ENCODE peak calls at places on chromosomes 11 and 22, in four cellular contexts. N is stimulated activated CD4-positive, alpha-beta T cell treated with anti-CD3 and anti-CD28 coated beads, Interleukin-1b, Interleukin-23, amount 100 ng/mL, for 24 hours; R is effector memory CD8-positive, alpha-beta T cell; B is neural crest cell. C is an unnamed sample.

GRCh38 chr11:13949876-13950275 is 12.6 kb upstream of the SPON1 start:
- DNase-seq in N (no peak), R (no peak), B (no peak), C (no peak)

GRCh38 chr11:2460540-2461252 is 15.9 kb downstream of the KCNQ1 start:
- DNase-seq in N (no peak), R (no peak), B (no peak), C (no peak)

GRCh38 chr22:39298194-39298987 is 21.0 kb downstream of the RPL3 start:
- DNase-seq in N (no peak), R (no peak), B (no peak), C (no peak)

GRCh38 chr22:20405291-20405930 is 11.5 kb downstream of the ZNF74 start:
- DNase-seq in N (no peak), R (no peak), B (no peak), C (no peak)

GRCh38 chr22:46297151-46297819 is 615 bp downstream of the GTSE1 start:
- DNase-seq in N (no peak), R (no peak), B (peak; percentile 29), C (no peak)

GRCh38 chr11:64900263-64900678 is 16.7 kb downstream of the ATG2A start:
- DNase-seq in N (no peak), R (no peak), B (no peak), C (no peak)

GRCh38 chr11:116788534-116788933 is 711 bp upstream of the ZPR1 start:
- DNase-seq in N (no peak), R (no peak), B (no peak), C (no peak)

GRCh38 chr11:65504671-65505433 is 6.0 kb downstream of the MALAT1 start:
- DNase-seq in N (no peak), R (no peak), B (no peak), C (no peak)

GRCh38 chr22:28750471-28750881 is 8.6 kb downstream of the HSCB start:
- DNase-seq in N (no peak), R (no peak), B (no peak), C (no peak)

GRCh38 chr11:44977493-44977984 is 26.9 kb upstream of the TP53I11 start:
- DNase-seq in N (no peak), R (no peak), B (no peak), C (no peak)

GRCh38 chr11:65435981-65436411 is 13.4 kb downstream of the NEAT1 start:
- DNase-seq in N (no peak), R (no peak), B (no peak), C (no peak)

GRCh38 chr11:19664896-19665548 is 47.6 kb upstream of the NAV2 start:
- DNase-seq in N (no peak), R (no peak), B (no peak), C (no peak)

GRCh38 chr11:106311531-106312230 is 234.2 kb downstream of the AASDHPPT start:
- DNase-seq in N (no peak), R (no peak), B (no peak), C (no peak)

GRCh38 chr11:130002352-130002845 is at the start of gene PRDM10:
- DNase-seq in N (peak; percentile 79), R (peak; percentile 95), B (peak; percentile 85), C (peak; percentile 72)

GRCh38 chr11:82988936-82989627 is 82.6 kb downstream of the RAB30 start:
- DNase-seq in N (no peak), R (no peak), B (peak; percentile 28), C (no peak)

C was measured in GM18507.